ENCODE peak calls at places on chromosome 11, in four cellular contexts. C is SK-N-MC, Q is adipocyte, E is endodermal cell. F is an unnamed sample. For H3K36me3 and H3K9me3, the result is how much of the 10 kb centered on the place peaks cover.

GRCh38 chr11:2102132-2102882 is 36.9 kb downstream of the IGF2 start:
- DNase-seq in Q (no peak), C (no peak), E (no peak), F (no peak)

GRCh38 chr11:63769044-63769718 is 606 bp upstream of the ZFTA start:
- DNase-seq in Q (peak), C (no peak), E (peak), F (peak)

GRCh38 chr11:131094828-131095227 is 178.5 kb upstream of the SNX19 start:
- DNase-seq in C (no peak), Q (no peak), E (no peak), F (no peak)

GRCh38 chr11:78313898-78314297 is 103.7 kb downstream of the GAB2 start:
- DNase-seq in C (no peak), E (no peak), Q (no peak), F (no peak)

GRCh38 chr11:64081663-64082442 is 46.1 kb downstream of the FLRT1 start:
- DNase-seq in C (no peak), E (no peak), Q (no peak), F (no peak)

GRCh38 chr11:94557992-94558391 is 9.2 kb upstream of the PIWIL4 start:
- DNase-seq in Q (peak), E (no peak), C (no peak), F (no peak)

GRCh38 chr11:118485273-118485672 is 42.0 kb upstream of the TTC36 start:
- DNase-seq in Q (no peak), C (no peak), E (no peak), F (no peak)

GRCh38 chr11:61555051-61555969 is 25.6 kb downstream of the SYT7 start:
- DNase-seq in Q (peak), C (no peak), E (peak), F (no peak)

GRCh38 chr11:133133053-133133452 is 399.2 kb downstream of the OPCML start:
- DNase-seq in E (no peak), C (no peak), Q (peak), F (no peak)

GRCh38 chr11:73249858-73250773 is 22.0 kb upstream of the P2RY6 start:
- DNase-seq in E (peak), Q (peak), C (no peak), F (no peak)

GRCh38 chr11:65492637-65493366 is 6.0 kb upstream of the MALAT1 start:
- DNase-seq in E (peak), Q (peak), C (no peak), F (peak)

GRCh38 chr11:117180020-117180419 is 1.5 kb downstream of the SIDT2 start:
- DNase-seq in Q (peak), C (peak), E (peak), F (no peak)

GRCh38 chr11:704799-705645 is 1.0 kb upstream of the EPS8L2 start:
- DNase-seq in C (no peak), Q (no peak), E (peak), F (no peak)

GRCh38 chr11:32852142-32852541 is 22.4 kb downstream of the PRRG4 start:
- DNase-seq in Q (peak), C (no peak), E (no peak), F (peak)

GRCh38 chr11:90947930-90948329 is 725.1 kb upstream of the CHORDC1 start:
- DNase-seq in Q (no peak), E (no peak), C (no peak), F (no peak)

GRCh38 chr11:94423467-94423866 is 22.2 kb upstream of the GPR83 start:
- DNase-seq in C (no peak), Q (no peak), E (no peak), F (no peak)

GRCh38 chr11:128914216-128915147 is 23.3 kb downstream of the KCNJ5 start:
- DNase-seq in Q (no peak), E (peak), C (no peak), F (no peak)

GRCh38 chr11:10499452-10500262 is 41.3 kb downstream of the RNF141 start:
- DNase-seq in E (no peak), Q (peak), C (no peak), F (no peak)

GRCh38 chr11:114496915-114497314 is 57.6 kb downstream of the REXO2 start:
- DNase-seq in C (no peak), E (no peak), Q (no peak), F (no peak)

GRCh38 chr11:4704054-4704789 is at the start of gene MMP26:
- DNase-seq in Q (no peak), E (peak), C (no peak), F (no peak)

GRCh38 chr11:62627718-62628117 is 5.9 kb upstream of the B3GAT3 start:
- DNase-seq in E (no peak), Q (no peak), C (no peak), F (no peak)

GRCh38 chr11:64759722-64760719 is at the start of gene PYGM:
- DNase-seq in E (peak), C (no peak), Q (no peak), F (no peak)

GRCh38 chr11:117823941-117824420 is 563 bp downstream of the FXYD2 start:
- DNase-seq in Q (no peak), E (peak), C (no peak), F (no peak)

GRCh38 chr11:65426839-65427690 is 4.5 kb downstream of the NEAT1 start:
- DNase-seq in E (peak), C (no peak), Q (peak), F (peak)

GRCh38 chr11:50170115-50170514 is 137.4 kb downstream of the OR4C45 start:
- DNase-seq in Q (no peak), E (no peak), C (no peak), F (no peak)

GRCh38 chr11:92109476-92109875 is 115.1 kb upstream of the FAT3 start:
- DNase-seq in E (no peak), C (no peak), Q (no peak), F (no peak)

GRCh38 chr11:31936309-31936708 is 125.2 kb upstream of the PAX6 start:
- DNase-seq in C (no peak), Q (no peak), E (no peak), F (no peak)

GRCh38 chr11:67647471-67647870 is 3.1 kb downstream of the ACY3 start:
- DNase-seq in C (no peak), Q (no peak), E (peak), F (no peak)
- H3K36me3 ChIP-seq in C (under half), Q (under half), E (under half), F (under half)

GRCh38 chr11:3626250-3626960 is 15.4 kb downstream of the ART5 start:
- DNase-seq in C (no peak), Q (no peak), E (peak), F (no peak)

GRCh38 chr11:3617990-3618389 is 23.8 kb downstream of the ART5 start:
- DNase-seq in C (no peak), E (peak), Q (no peak), F (no peak)

GRCh38 chr11:3622521-3622920 is 19.3 kb downstream of the ART5 start:
- DNase-seq in E (peak), C (no peak), Q (no peak), F (no peak)

GRCh38 chr11:3627291-3627690 is 14.5 kb downstream of the ART5 start:
- DNase-seq in E (no peak), C (no peak), Q (peak), F (peak)

DNA sequence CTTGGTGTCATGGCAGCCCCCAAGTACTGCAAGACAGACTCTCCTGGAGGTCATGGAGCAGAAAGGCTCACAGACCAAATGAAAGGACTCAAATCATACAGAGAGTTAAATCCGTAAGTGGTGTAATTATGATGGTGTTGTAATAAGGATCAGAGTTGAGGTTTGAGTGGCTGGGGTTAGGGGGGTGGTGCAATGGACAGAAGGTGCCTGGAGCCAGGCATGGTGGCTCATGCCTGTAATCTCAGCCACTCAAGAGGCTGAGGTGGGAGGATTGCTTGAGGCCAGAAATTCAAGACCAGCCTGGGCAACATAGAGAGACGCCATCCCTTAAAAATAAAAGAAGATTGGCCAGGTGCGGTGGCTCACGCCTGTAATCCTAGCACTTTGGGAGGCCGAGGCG is 18.7 kb downstream of the ART5 start:
- DNase-seq in Q (no peak), E (no peak), C (no peak), F (no peak)
- H3K4me3 ChIP-seq in Q (no peak), E (no peak), C (no peak), F (no peak)

GRCh38 chr11:97687106-97687505 is 1297.3 kb downstream of the JRKL start:
- DNase-seq in E (no peak), C (no peak), Q (no peak), F (no peak)
- H3K9me3 ChIP-seq in E (under half), C (under half), Q (under half), F (under half)

DNA sequence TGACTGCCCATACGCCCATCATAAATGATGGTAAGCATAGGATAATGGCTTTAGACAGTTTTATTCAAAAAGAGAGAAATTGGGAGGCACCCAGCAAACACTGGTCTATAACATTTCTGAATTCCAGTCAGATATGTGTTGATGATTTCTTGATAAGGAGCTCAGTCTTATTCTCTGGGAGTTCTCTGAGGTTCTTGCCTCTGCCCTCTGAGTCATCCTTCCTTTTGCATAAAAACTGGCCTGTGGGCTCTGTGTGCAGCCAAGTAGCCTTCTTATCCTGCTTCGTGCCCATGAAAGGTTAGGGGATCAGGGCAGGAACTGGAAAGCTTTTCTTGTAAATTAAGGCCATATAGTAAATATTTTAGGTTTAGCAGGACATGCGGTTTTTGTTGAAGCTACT is 48.9 kb downstream of the FAR1 start:
- DNase-seq in Q (peak), E (no peak), C (no peak), F (peak)
- H3K36me3 ChIP-seq in Q (half or more), E (half or more), C (half or more), F (under half)